ENCODE peak calls at places on chromosome 10, in six cellular contexts. N, J, Q, P, S and L are unnamed samples.

GRCh38 chr10:132677096-132677904 is 108.6 kb downstream of the NKX6-2 start:
- DNase-seq in N (no peak), P (no peak), J (no peak), S (no peak), Q (no peak), L (no peak)

GRCh38 chr10:15213461-15213861 is 45.0 kb upstream of the NMT2 start:
- DNase-seq in Q (no peak), J (no peak), N (no peak), P (no peak), S (no peak), L (no peak)

GRCh38 chr10:114825513-114826253 is 4.1 kb downstream of the FHIP2A start:
- DNase-seq in S (no peak), N (no peak), Q (peak; percentile 90), J (no peak), P (no peak), L (no peak)

GRCh38 chr10:8074881-8075280 is 20.4 kb downstream of the GATA3 start:
- DNase-seq in J (no peak), Q (no peak), S (no peak), N (no peak), P (no peak), L (no peak)

GRCh38 chr10:86191686-86192085 is 174.9 kb downstream of the GRID1 start:
- DNase-seq in Q (no peak), N (no peak), P (no peak), S (no peak), J (no peak), L (no peak)

GRCh38 chr10:44946201-44946600 is 13.4 kb upstream of the RASSF4 start:
- DNase-seq in S (no peak), Q (peak; percentile 59), N (no peak), P (no peak), J (no peak), L (no peak)

GRCh38 chr10:90865400-90865799 is 6.4 kb upstream of the RPP30 start:
- DNase-seq in N (no peak), Q (no peak), S (peak; percentile 25), P (no peak), J (no peak), L (no peak)

GRCh38 chr10:1190052-1190395 is 133.8 kb downstream of the WDR37 start:
- DNase-seq in S (no peak), J (no peak), N (no peak), Q (no peak), P (no peak), L (no peak)

GRCh38 chr10:121598261-121599249 is at the start of gene FGFR2:
- DNase-seq in S (peak; percentile 61), P (peak; percentile 85), N (no peak), Q (peak; percentile 67), J (no peak), L (peak; percentile 46)

GRCh38 chr10:65377687-65378086 is 1548.1 kb upstream of the LRRTM3 start:
- DNase-seq in P (no peak), Q (no peak), N (no peak), S (no peak), J (no peak), L (no peak)

GRCh38 chr10:8374334-8374733 is 319.8 kb downstream of the GATA3 start:
- DNase-seq in Q (no peak), S (no peak), J (no peak), P (no peak), N (no peak), L (no peak)

GRCh38 chr10:921471-922414 is 9.8 kb downstream of the LARP4B start:
- DNase-seq in P (no peak), J (no peak), N (no peak), S (no peak), Q (peak; percentile 82), L (no peak)

GRCh38 chr10:116538461-116538860 is 7.3 kb upstream of the PNLIP start:
- DNase-seq in S (no peak), Q (peak; percentile 51), J (no peak), N (no peak), P (no peak), L (no peak)

GRCh38 chr10:36629476-36629875 is 495.9 kb upstream of the ANKRD30A start:
- DNase-seq in Q (no peak), P (no peak), S (no peak), N (no peak), J (no peak), L (no peak)

GRCh38 chr10:52351911-52352310 is 37.8 kb downstream of the DKK1 start:
- DNase-seq in S (no peak), N (no peak), Q (peak; percentile 81), J (no peak), P (no peak), L (no peak)

GRCh38 chr10:84665883-84666463 is 337.6 kb downstream of the CCSER2 start:
- DNase-seq in Q (no peak), J (no peak), N (no peak), S (no peak), P (peak; percentile 1), L (no peak)

GRCh38 chr10:74926791-74927585 is 100.6 kb downstream of the KAT6B start:
- DNase-seq in P (no peak), J (no peak), S (no peak), N (no peak), Q (no peak), L (no peak)

GRCh38 chr10:104321226-104321625 is 17.0 kb downstream of the ITPRIP start:
- DNase-seq in P (no peak), S (no peak), N (no peak), Q (no peak), J (no peak), L (no peak)

GRCh38 chr10:92822060-92822634 is 26.2 kb upstream of the EXOC6 start:
- DNase-seq in Q (peak; percentile 94), P (no peak), J (no peak), N (no peak), S (no peak), L (no peak)

GRCh38 chr10:72329290-72330058 is 25.2 kb downstream of the DNAJB12 start:
- DNase-seq in N (no peak), P (no peak), Q (no peak), S (no peak), J (no peak), L (no peak)

GRCh38 chr10:11260136-11260535 is 242.5 kb downstream of the CELF2 start:
- DNase-seq in N (no peak), J (no peak), P (no peak), S (peak; percentile 49), Q (no peak), L (no peak)

GRCh38 chr10:127976701-127977367 is 69.9 kb downstream of the PTPRE start:
- DNase-seq in S (no peak), J (no peak), N (no peak), P (no peak), Q (peak; percentile 48), L (no peak)

GRCh38 chr10:101027281-101027680 is 3.6 kb downstream of the PDZD7 start:
- DNase-seq in Q (no peak), N (no peak), P (no peak), J (no peak), S (no peak), L (no peak)

GRCh38 chr10:16520900-16521299 is 779 bp downstream of the C1QL3 start:
- DNase-seq in J (no peak), S (no peak), Q (peak; percentile 39), P (no peak), N (no peak), L (no peak)

GRCh38 chr10:131676971-131677421 is 223.8 kb upstream of the PPP2R2D start:
- DNase-seq in J (no peak), N (no peak), Q (no peak), S (no peak), P (no peak), L (no peak)

GRCh38 chr10:49364747-49365146 is 31.1 kb downstream of the DRGX start:
- DNase-seq in P (no peak), N (no peak), S (no peak), Q (no peak), J (no peak), L (no peak)

GRCh38 chr10:119643306-119644214 is 7.6 kb upstream of the BAG3 start:
- DNase-seq in J (no peak), N (no peak), Q (no peak), P (no peak), S (no peak), L (no peak)

GRCh38 chr10:62454696-62455451 is 80.7 kb downstream of the ZNF365 start:
- DNase-seq in S (no peak), Q (peak; percentile 75), N (no peak), P (no peak), J (no peak), L (no peak)

GRCh38 chr10:76553231-76553630 is 1084.4 kb downstream of the KCNMA1 start:
- DNase-seq in J (no peak), S (no peak), Q (no peak), N (no peak), P (no peak), L (no peak)